ENCODE peak calls at places on chromosome 21, in five cellular contexts. V is GM20000, O is choroid plexus epithelial cell, X is GM12864, E is ovary. N is an unnamed sample.

GRCh38 chr21:34974162-34974981 is 74.7 kb downstream of the RUNX1 start:
- DNase-seq in X (peak), E (no peak), V (peak), O (no peak), N (no peak)

GRCh38 chr21:25375675-25376074 is 231.6 kb downstream of the MRPL39 start:
- DNase-seq in V (no peak), X (no peak), E (no peak), O (peak), N (no peak)

GRCh38 chr21:31078796-31079195 is 40.5 kb upstream of the KRTAP19-8 start:
- DNase-seq in X (peak), E (no peak), O (peak), V (peak), N (no peak)

GRCh38 chr21:15309721-15310120 is 244.9 kb upstream of the NRIP1 start:
- DNase-seq in E (peak), O (no peak), V (no peak), X (no peak), N (no peak)

GRCh38 chr21:45427331-45428271 is 22.6 kb downstream of the COL18A1 start:
- DNase-seq in E (peak), V (no peak), X (no peak), O (peak), N (peak)

GRCh38 chr21:27108228-27108627 is 141.3 kb upstream of the ADAMTS5 start:
- DNase-seq in V (no peak), E (no peak), O (peak), X (no peak), N (no peak)

GRCh38 chr21:35147439-35147838 is 98.3 kb upstream of the RUNX1 start:
- DNase-seq in X (no peak), V (no peak), O (no peak), E (no peak), N (no peak)

GRCh38 chr21:45067462-45068285 is 6.7 kb upstream of the ADARB1 start:
- DNase-seq in X (no peak), V (no peak), O (no peak), E (no peak), N (no peak)

GRCh38 chr21:31425158-31425557 is 81.1 kb upstream of the TIAM1 start:
- DNase-seq in X (no peak), V (no peak), E (no peak), O (no peak), N (no peak)

GRCh38 chr21:32993894-32994293 is 31.8 kb upstream of the OLIG2 start:
- DNase-seq in V (no peak), X (no peak), O (no peak), E (no peak), N (no peak)

GRCh38 chr21:17359781-17360180 is 153.1 kb upstream of the CXADR start:
- DNase-seq in E (no peak), O (no peak), X (no peak), V (no peak), N (no peak)

GRCh38 chr21:45294509-45295291 is 7.0 kb upstream of the POFUT2 start:
- DNase-seq in E (peak), O (peak), X (no peak), V (no peak), N (no peak)

GRCh38 chr21:35046880-35047229 is 2.2 kb downstream of the RUNX1 start:
- DNase-seq in O (peak), X (no peak), V (no peak), E (no peak), N (peak)

GRCh38 chr21:35113064-35113463 is 64.0 kb upstream of the RUNX1 start:
- DNase-seq in O (peak), X (no peak), V (no peak), E (no peak), N (peak)

GRCh38 chr21:15121655-15122120 is 56.9 kb upstream of the NRIP1 start:
- DNase-seq in X (no peak), O (peak), V (no peak), E (peak), N (no peak)

GRCh38 chr21:21003701-21004100 is 5.5 kb downstream of the NCAM2 start:
- DNase-seq in V (no peak), O (peak), X (no peak), E (no peak), N (peak)

GRCh38 chr21:15823486-15824150 is 93.8 kb downstream of the USP25 start:
- DNase-seq in E (no peak), O (no peak), X (no peak), V (no peak), N (no peak)

GRCh38 chr21:46457801-46458314 is 833 bp upstream of the DIP2A start:
- DNase-seq in O (peak), V (peak), X (peak), E (no peak), N (peak)

GRCh38 chr21:46459356-46460112 is 843 bp downstream of the DIP2A start:
- DNase-seq in E (peak), V (no peak), O (peak), X (no peak), N (peak)

GRCh38 chr21:46459024-46459355 is 299 bp downstream of the DIP2A start:
- DNase-seq in E (no peak), X (no peak), O (no peak), V (no peak), N (no peak)

GRCh38 chr21:46458315-46459023 is at the start of gene DIP2A:
- DNase-seq in O (peak), E (peak), X (peak), V (peak), N (peak)

GRCh38 chr21:46461909-46462308 is 3.2 kb downstream of the DIP2A start:
- DNase-seq in V (no peak), O (no peak), E (no peak), X (no peak), N (no peak)
- TF ChIP-seq CTCF in V (no peak), O (no peak), E (no peak), X (no peak), N (no peak)

DNA sequence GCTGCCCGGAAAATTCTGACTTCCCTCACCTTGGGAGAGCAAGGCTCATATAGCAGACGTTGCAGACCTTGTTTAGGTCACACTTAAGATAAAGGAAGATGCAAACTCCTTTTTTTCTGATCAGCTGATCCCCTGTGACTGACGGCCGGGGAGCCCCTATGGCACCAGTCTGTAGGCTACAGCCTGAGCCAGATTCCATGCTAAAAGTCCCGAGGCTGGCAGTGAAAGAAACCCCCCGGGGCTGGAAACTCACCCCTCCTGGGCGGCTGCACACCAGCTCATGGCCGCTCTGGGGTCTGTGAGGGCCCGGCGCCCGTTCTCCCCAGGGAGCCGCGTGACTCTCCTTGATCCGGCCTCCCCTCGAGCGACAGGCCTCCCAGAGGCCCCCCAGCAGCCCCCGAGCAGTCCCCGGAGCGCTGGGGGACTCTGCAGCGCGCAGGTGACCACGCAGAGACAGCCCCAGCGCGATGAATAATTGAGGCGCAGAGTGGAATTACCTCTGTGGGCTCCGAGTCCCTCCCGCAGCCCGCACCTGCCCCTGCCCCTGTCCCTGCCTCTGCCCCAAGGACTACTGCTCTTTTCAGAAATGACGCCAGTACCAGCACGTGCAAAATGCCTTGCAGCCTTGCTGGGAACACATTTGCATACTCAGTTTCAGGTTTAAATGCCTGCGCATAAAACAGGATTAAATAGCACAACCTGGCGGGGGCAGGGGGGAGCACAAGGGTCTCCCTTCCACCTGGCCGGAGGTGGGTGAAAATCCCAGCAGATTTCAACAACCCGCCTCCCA is 62.6 kb upstream of the CLDN14 start:
- DNase-seq in V (peak), E (no peak), O (peak), X (peak), N (no peak)
- TF ChIP-seq CTCF in V (peak), E (no peak), O (no peak), X (peak), N (no peak)

DNA sequence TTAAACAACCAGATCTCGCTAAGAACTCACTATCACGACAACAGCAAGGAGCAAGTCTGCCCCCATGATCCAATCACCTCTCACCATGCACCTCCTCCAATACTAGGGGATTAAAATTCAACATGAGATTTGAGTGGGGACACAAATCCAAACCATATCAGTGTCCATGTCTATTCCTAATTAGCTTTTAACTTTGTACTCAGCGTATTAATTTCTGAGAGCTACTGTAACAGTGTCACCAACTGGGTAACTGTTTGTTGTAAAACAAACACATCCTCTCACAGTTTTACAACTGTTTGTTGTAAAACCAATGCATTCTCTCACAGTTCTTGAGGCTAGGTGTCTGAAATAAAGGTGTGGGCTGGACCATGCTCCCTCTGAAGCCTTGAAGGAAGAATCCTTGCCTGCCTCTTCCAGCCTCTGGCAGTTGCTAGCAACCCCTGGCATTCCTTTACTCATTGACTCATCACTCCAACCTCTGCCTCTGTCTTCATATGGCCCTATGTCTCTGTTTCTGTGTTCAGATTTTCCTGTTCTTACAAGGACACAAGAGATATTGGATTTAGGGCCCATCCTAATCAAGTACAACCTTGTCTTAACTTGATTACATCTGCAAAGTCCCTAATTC is 121.2 kb downstream of the LTN1 start:
- DNase-seq in V (no peak), X (no peak), E (no peak), O (peak), N (peak)
- TF ChIP-seq CTCF in V (no peak), X (no peak), E (no peak), O (no peak), N (no peak)

GRCh38 chr21:43939443-43940328 is 72.4 kb upstream of the TRAPPC10 start:
- DNase-seq in X (no peak), V (no peak), O (no peak), E (no peak), N (no peak)
- TF ChIP-seq CTCF in X (no peak), V (no peak), O (no peak), E (no peak), N (no peak)

GRCh38 chr21:39182484-39183271 is 573 bp downstream of the PSMG1 start:
- DNase-seq in E (no peak), V (no peak), X (no peak), O (peak), N (peak)

GRCh38 chr21:39183272-39184049 is at the start of gene PSMG1:
- DNase-seq in X (peak), O (peak), E (peak), V (peak), N (peak)

GRCh38 chr21:39181205-39181818 is 1.9 kb downstream of the PSMG1 start:
- DNase-seq in V (no peak), O (no peak), X (no peak), E (no peak), N (no peak)

GRCh38 chr21:39182016-39182415 is 1.2 kb downstream of the PSMG1 start:
- DNase-seq in V (no peak), X (no peak), E (no peak), O (peak), N (peak)

DNA sequence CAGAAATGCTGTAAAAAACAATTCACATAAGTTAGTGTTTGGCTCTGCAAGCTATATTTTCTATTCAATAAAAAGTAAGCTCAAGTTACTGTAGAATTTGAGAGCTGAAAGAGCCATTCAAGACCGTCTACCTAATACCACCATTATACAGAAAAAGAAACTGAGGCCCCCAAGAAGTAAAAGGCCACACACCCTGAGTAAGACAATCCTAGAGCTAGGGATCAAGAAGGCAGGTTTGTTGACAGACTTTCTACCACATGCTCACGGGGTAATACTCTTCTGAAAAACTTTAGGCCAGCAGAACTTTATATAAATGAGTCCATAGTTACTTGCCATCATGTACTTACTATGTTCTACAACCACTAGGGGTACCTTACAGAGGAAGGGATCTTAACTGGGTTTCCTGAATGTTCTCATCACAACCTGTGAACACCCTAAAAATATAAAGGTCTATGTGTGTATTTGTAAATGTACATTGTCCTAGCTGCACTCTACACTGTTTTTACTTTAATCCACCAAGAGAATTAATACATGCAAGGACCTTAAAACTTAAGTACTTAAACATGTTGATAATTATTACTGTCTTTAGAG is 2.7 kb downstream of the PSMG1 start:
- DNase-seq in E (no peak), V (no peak), O (peak), X (no peak), N (peak)
- TF ChIP-seq CTCF in E (no peak), V (no peak), O (peak), X (peak), N (peak)

GRCh38 chr21:41767606-41768370 is 936 bp upstream of the RIPK4 start:
- DNase-seq in V (no peak), E (no peak), X (no peak), O (no peak), N (no peak)

GRCh38 chr21:41769933-41770332 is 3.1 kb upstream of the RIPK4 start:
- DNase-seq in E (no peak), V (no peak), X (no peak), O (no peak), N (no peak)

GRCh38 chr21:41769106-41769505 is 2.3 kb upstream of the RIPK4 start:
- DNase-seq in O (no peak), E (no peak), V (no peak), X (no peak), N (no peak)

GRCh38 chr21:41769521-41769920 is 2.7 kb upstream of the RIPK4 start:
- DNase-seq in E (no peak), O (no peak), V (no peak), X (no peak), N (no peak)

GRCh38 chr21:41768371-41769042 is 1.7 kb upstream of the RIPK4 start:
- DNase-seq in E (no peak), V (no peak), O (peak), X (no peak), N (peak)
- TF ChIP-seq CTCF in E (no peak), V (no peak), O (peak), X (peak), N (peak)